ENCODE peak calls at places on chromosomes 4 and X, in four cellular contexts. S is breast epithelium, U is left ventricle myocardium inferior, L is fibroblast of the aortic adventitia. E is an unnamed sample.

GRCh38 chr4:122584517-122584916 is 36.3 kb downstream of the IL21 start:
- DNase-seq in S (no peak), U (no peak), L (peak), E (no peak)

GRCh38 chr4:65661469-65661868 is 8.8 kb downstream of the EPHA5 start:
- DNase-seq in S (no peak), U (no peak), L (peak), E (no peak)

GRCh38 chrX:99095965-99096364 is 1314.1 kb downstream of the PCDH19 start:
- DNase-seq in S (no peak), U (no peak), L (no peak), E (no peak)

GRCh38 chrX:23773601-23774175 is 9.3 kb upstream of the SAT1 start:
- DNase-seq in S (no peak), U (no peak), L (no peak), E (no peak)

GRCh38 chr4:143405197-143405730 is 68.6 kb downstream of the GAB1 start:
- DNase-seq in S (no peak), U (no peak), L (no peak), E (no peak)

GRCh38 chr4:10532155-10532554 is 74.9 kb upstream of the ZNF518B start:
- DNase-seq in S (no peak), U (no peak), L (no peak), E (no peak)

GRCh38 chr4:143202824-143203223 is 18.1 kb downstream of the USP38 start:
- DNase-seq in S (no peak), U (no peak), L (peak), E (no peak)

GRCh38 chr4:3762264-3762663 is 3.9 kb upstream of the ADRA2C start:
- DNase-seq in S (no peak), U (no peak), L (no peak), E (no peak)

GRCh38 chrX:149280011-149280410 is 225.1 kb downstream of the IDS start:
- DNase-seq in S (no peak), U (no peak), L (no peak), E (no peak)

GRCh38 chrX:77076896-77077295 is 370.3 kb upstream of the FGF16 start:
- DNase-seq in S (no peak), U (no peak), L (no peak), E (no peak)

GRCh38 chr4:150117094-150117493 is 38.8 kb downstream of the DCLK2 start:
- DNase-seq in S (no peak), U (peak), L (peak), E (no peak)

GRCh38 chrX:13167444-13168207 is 123.2 kb upstream of the FAM9C start:
- DNase-seq in S (peak), U (no peak), L (peak), E (no peak)

GRCh38 chr4:2433609-2434350 is 15.0 kb downstream of the CFAP99 start:
- DNase-seq in S (no peak), U (no peak), L (no peak), E (no peak)

GRCh38 chrX:107154787-107155620 is 36.4 kb upstream of the RBM41 start:
- DNase-seq in S (no peak), U (no peak), L (peak), E (peak)

GRCh38 chr4:78880874-78881492 is 58.3 kb downstream of the PAQR3 start:
- DNase-seq in S (no peak), U (no peak), L (no peak), E (no peak)

GRCh38 chrX:13226214-13226613 is 93.6 kb downstream of the ATXN3L start:
- DNase-seq in S (no peak), U (no peak), L (peak), E (no peak)

GRCh38 chr4:185254434-185254833 is 45.0 kb downstream of the SNX25 start:
- DNase-seq in S (no peak), U (no peak), L (no peak), E (no peak)

GRCh38 chr4:87270144-87270543 is 49.7 kb upstream of the KLHL8 start:
- DNase-seq in S (no peak), U (no peak), L (peak), E (no peak)

GRCh38 chrX:131595120-131595519 is 51.2 kb downstream of the OR13H1 start:
- DNase-seq in S (no peak), U (no peak), L (peak), E (no peak)

GRCh38 chrX:77087529-77088169 is 359.5 kb upstream of the FGF16 start:
- DNase-seq in S (no peak), U (no peak), L (peak), E (no peak)

GRCh38 chr4:13527192-13527982 is 16.9 kb downstream of the NKX3-2 start:
- DNase-seq in S (no peak), U (no peak), L (no peak), E (no peak)

GRCh38 chr4:137212601-137213000 is 319.7 kb downstream of the PCDH18 start:
- DNase-seq in S (no peak), U (no peak), L (no peak), E (no peak)

GRCh38 chr4:1571986-1572385 is 112.1 kb downstream of the FAM53A start:
- DNase-seq in S (no peak), U (no peak), L (no peak), E (peak)

GRCh38 chrX:155215443-155216178 is 649 bp upstream of the VBP1 start:
- DNase-seq in S (no peak), U (no peak), L (no peak), E (no peak)

GRCh38 chrX:9476810-9477575 is 12.1 kb downstream of the TBL1X start:
- DNase-seq in S (no peak), U (no peak), L (no peak), E (no peak)

GRCh38 chr4:16669036-16669435 is 229.4 kb downstream of the LDB2 start:
- DNase-seq in S (no peak), U (no peak), L (peak), E (no peak)
- H3K4me3 ChIP-seq in S (no peak), U (no peak), L (no peak), E (no peak)

GRCh38 chr4:112853662-112854256 is 195.7 kb upstream of the ANK2 start:
- DNase-seq in S (no peak), U (no peak), L (peak), E (no peak)
- TF ChIP-seq CTCF in S (no peak), U (peak), L (peak), E (peak)

DNA sequence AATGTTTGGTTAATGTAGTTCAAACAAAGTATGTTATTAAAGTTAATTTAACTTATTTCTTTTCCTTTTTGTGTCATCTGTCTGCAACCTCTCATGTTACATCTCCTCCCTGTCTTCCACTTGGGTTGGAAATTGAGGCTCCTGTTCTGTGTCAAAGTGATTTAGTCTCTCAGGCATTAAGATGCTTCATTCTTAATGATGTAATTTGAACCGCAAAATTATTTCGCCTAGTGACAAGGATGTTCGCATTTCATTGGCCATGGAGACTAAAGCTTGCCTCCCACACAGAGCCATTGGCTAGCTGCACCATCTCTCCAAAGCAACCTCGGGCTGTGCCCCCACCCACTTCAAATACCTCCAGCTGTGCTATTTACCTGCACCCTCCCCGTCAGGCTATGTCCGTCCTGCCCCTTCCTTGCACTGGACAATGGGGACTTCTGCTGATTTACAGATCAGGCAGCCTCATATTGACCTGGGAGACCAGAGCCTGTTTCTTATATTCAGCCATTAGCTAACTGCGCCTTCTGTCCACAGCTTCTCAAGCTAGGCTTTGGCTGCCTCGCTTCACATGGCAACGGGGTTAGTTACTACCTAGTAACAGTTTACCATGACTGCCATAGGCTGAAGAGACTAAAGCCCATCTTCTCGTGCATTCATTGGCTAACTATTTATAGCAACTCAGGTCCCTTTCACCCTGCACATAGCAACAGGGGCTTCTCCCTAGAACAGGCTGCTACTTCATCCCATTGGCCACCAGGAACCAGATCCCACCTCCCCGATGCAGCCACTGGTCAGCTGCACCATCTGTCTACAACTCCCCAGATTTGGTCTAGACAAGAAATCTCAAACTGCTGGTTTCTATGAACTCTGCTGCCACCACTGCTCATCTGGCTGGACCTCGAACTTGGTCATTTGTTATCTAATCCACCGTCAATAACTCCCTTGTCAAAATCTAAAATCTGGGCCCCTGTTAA is 8.6 kb upstream of the ZNF157 start:
- DNase-seq in S (peak), U (peak), L (peak), E (peak)
- H3K4me3 ChIP-seq in S (peak), U (peak), L (peak), E (peak)

GRCh38 chrX:113260474-113260873 is 419.8 kb upstream of the AMOT start:
- DNase-seq in S (no peak), U (no peak), L (no peak), E (no peak)
- TF ChIP-seq CTCF in S (no peak), U (no peak), L (no peak), E (peak)

DNA sequence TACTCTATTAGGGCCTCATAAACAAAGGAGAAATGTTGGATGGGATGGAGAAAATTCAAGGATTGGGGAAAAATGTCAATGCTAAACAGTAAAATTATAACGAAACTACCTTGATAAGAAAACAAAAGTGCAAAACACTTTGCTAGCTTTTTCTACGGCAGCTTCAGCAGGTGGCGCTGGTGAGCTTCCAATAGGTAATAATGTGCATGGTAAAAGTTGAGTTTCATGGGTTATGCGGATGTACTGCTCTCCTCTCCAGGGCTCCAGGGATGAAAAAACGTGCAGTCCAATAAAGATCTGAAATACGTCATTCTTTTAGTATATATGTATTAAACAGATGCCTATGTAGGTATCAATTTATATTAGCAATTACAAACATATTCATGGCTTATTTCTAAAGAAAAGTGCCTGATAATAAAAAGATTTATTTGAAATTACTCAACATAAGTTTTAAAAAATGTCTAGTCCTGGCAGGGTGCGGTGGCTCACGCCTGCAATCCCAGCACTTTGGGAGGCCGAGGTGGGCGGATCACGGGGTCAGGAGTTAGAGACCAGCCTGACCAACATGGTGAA is 239.6 kb downstream of the GRXCR1 start:
- DNase-seq in S (no peak), U (peak), L (peak), E (no peak)
- H3K4me3 ChIP-seq in S (no peak), U (no peak), L (no peak), E (no peak)

GRCh38 chr4:23368081-23368697 is 521.7 kb downstream of the PPARGC1A start:
- DNase-seq in S (no peak), U (no peak), L (no peak), E (no peak)
- TF ChIP-seq CTCF in S (no peak), U (peak), L (peak), E (peak)

GRCh38 chr4:41865306-41865980 is 69.8 kb upstream of the TMEM33 start:
- DNase-seq in S (no peak), U (no peak), L (no peak), E (no peak)
- H3K4me3 ChIP-seq in S (no peak), U (no peak), L (no peak), E (no peak)

GRCh38 chrX:138709886-138710285 is 1.6 kb downstream of the FGF13 start:
- DNase-seq in S (no peak), U (no peak), L (no peak), E (no peak)

GRCh38 chrX:138708268-138708667 is 3.2 kb downstream of the FGF13 start:
- DNase-seq in S (no peak), U (no peak), L (no peak), E (no peak)

GRCh38 chrX:138710866-138711331 is 618 bp downstream of the FGF13 start:
- DNase-seq in S (no peak), U (peak), L (no peak), E (peak)

GRCh38 chrX:138710311-138710791 is 1.2 kb downstream of the FGF13 start:
- DNase-seq in S (no peak), U (peak), L (no peak), E (no peak)

GRCh38 chrX:138711399-138712347 is at the start of gene FGF13:
- DNase-seq in S (peak), U (peak), L (no peak), E (no peak)
- TF ChIP-seq CTCF in S (no peak), U (peak), L (no peak), E (peak)

DNA sequence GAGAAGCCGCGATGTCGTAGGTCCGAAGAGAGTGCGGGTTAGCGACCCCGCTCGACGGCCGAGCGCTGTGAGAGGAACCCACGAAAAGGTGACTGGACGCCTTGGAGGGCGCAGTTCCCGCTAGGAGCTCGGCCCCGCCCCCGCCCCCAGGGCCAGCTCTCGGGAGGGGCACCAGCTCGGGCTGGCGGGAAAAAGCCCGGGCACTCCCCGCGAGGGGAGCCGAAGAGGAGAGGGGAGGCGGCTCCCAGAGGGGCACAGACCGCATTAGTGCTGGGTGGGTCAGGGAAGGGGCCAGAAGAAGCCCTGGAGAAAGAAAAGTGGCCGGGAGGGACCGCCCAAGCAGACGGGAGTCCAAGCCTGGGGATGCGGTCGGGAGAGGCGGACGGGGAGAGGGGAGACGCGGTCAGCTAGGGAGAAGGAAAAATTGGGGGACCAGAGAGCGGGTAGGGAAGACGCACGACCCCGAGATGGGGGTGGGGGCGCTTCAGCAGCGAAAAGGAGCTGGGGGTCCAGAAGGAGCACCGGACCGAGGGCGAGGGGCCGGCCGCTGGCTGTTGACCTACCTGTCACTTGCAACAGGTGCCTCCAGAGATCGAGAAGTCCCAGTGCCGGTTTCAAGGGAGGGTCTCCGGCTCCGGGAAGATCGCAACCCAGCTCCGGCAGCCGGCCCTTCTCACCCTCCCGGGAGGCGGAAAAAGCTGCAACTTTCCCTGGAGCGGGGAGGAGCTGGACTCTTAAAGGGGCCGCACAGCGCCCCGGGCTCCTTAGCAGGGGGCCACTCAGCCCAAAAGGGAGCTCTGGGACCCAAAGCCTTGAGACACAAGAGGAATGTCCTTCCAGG is at the start of gene SYTL4:
- DNase-seq in S (no peak), U (peak), L (no peak), E (no peak)
- H3K4me3 ChIP-seq in S (peak), U (peak), L (peak), E (peak)